ENCODE peak calls at places on chromosomes 12 and 14, in eight cellular contexts. One of them, this sample, is unnamed.

GRCh38 chr12:95789126-95790024 is 1.2 kb downstream of the NTN4 start:
- DNase-seq in endothelial cell: peak
- DNase-seq in fibroblast of lung: no peak
- DNase-seq in H1: no peak
- DNase-seq in left kidney: peak
- DNase-seq in GM12865: no peak
- DNase-seq in stimulated activated CD8-positive, alpha-beta memory T cell treated with anti-CD3 and anti-CD28 coated beads, Interleukin-2, amount 100 ng/mL, for 1 hour: no peak
- DNase-seq in SHP77: peak
- DNase-seq in this sample: no peak

GRCh38 chr12:124631681-124632080 is 64.3 kb upstream of the NCOR2 start:
- DNase-seq in H1: no peak
- DNase-seq in fibroblast of lung: no peak
- DNase-seq in GM12865: no peak
- DNase-seq in left kidney: no peak
- DNase-seq in endothelial cell: no peak
- DNase-seq in stimulated activated CD8-positive, alpha-beta memory T cell treated with anti-CD3 and anti-CD28 coated beads, Interleukin-2, amount 100 ng/mL, for 1 hour: no peak
- DNase-seq in SHP77: no peak
- DNase-seq in this sample: no peak

GRCh38 chr14:106518054-106518943 is 991.9 kb downstream of the TMEM121 start:
- DNase-seq in SHP77: peak
- DNase-seq in H1: no peak
- DNase-seq in endothelial cell: no peak
- DNase-seq in stimulated activated CD8-positive, alpha-beta memory T cell treated with anti-CD3 and anti-CD28 coated beads, Interleukin-2, amount 100 ng/mL, for 1 hour: peak
- DNase-seq in fibroblast of lung: no peak
- DNase-seq in left kidney: no peak
- DNase-seq in GM12865: peak
- DNase-seq in this sample: peak

GRCh38 chr14:52902971-52903385 is 47.9 kb downstream of the FERMT2 start:
- DNase-seq in fibroblast of lung: peak
- DNase-seq in endothelial cell: no peak
- DNase-seq in GM12865: no peak
- DNase-seq in SHP77: no peak
- DNase-seq in H1: no peak
- DNase-seq in left kidney: no peak
- DNase-seq in stimulated activated CD8-positive, alpha-beta memory T cell treated with anti-CD3 and anti-CD28 coated beads, Interleukin-2, amount 100 ng/mL, for 1 hour: no peak
- DNase-seq in this sample: no peak

GRCh38 chr14:34718750-34719304 is 4.4 kb upstream of the CFL2 start:
- DNase-seq in SHP77: no peak
- DNase-seq in fibroblast of lung: peak
- DNase-seq in stimulated activated CD8-positive, alpha-beta memory T cell treated with anti-CD3 and anti-CD28 coated beads, Interleukin-2, amount 100 ng/mL, for 1 hour: no peak
- DNase-seq in H1: no peak
- DNase-seq in endothelial cell: no peak
- DNase-seq in left kidney: no peak
- DNase-seq in GM12865: no peak
- DNase-seq in this sample: no peak

GRCh38 chr14:102824832-102825231 is 47.6 kb downstream of the TRAF3 start:
- DNase-seq in H1: no peak
- DNase-seq in endothelial cell: no peak
- DNase-seq in fibroblast of lung: peak
- DNase-seq in GM12865: no peak
- DNase-seq in left kidney: no peak
- DNase-seq in stimulated activated CD8-positive, alpha-beta memory T cell treated with anti-CD3 and anti-CD28 coated beads, Interleukin-2, amount 100 ng/mL, for 1 hour: no peak
- DNase-seq in SHP77: no peak
- DNase-seq in this sample: no peak

GRCh38 chr14:34027990-34028490 is 77.2 kb upstream of the EGLN3 start:
- DNase-seq in H1: no peak
- DNase-seq in left kidney: no peak
- DNase-seq in GM12865: no peak
- DNase-seq in endothelial cell: no peak
- DNase-seq in stimulated activated CD8-positive, alpha-beta memory T cell treated with anti-CD3 and anti-CD28 coated beads, Interleukin-2, amount 100 ng/mL, for 1 hour: no peak
- DNase-seq in SHP77: no peak
- DNase-seq in fibroblast of lung: no peak
- DNase-seq in this sample: no peak

GRCh38 chr14:35438910-35439713 is 34.6 kb upstream of the NFKBIA start:
- DNase-seq in GM12865: peak
- DNase-seq in fibroblast of lung: no peak
- DNase-seq in H1: no peak
- DNase-seq in left kidney: no peak
- DNase-seq in SHP77: no peak
- DNase-seq in stimulated activated CD8-positive, alpha-beta memory T cell treated with anti-CD3 and anti-CD28 coated beads, Interleukin-2, amount 100 ng/mL, for 1 hour: no peak
- DNase-seq in endothelial cell: no peak
- DNase-seq in this sample: peak

This sample was measured in SJCRH30.